ENCODE peak calls at places on chromosomes 3 and 15, in ten cellular contexts. R is psoas muscle, V is left ventricle myocardium inferior, S is tibial artery, Y is hepatocyte, F is ovary, Z is body of pancreas, W is Peyer's patch, O is OCI-LY7, E is cardiac muscle cell. D is an unnamed sample. For H3K4me1, the result is how much of the 10 kb centered on the place peaks cover.

GRCh38 chr3:81980566-81981494 is 219.4 kb upstream of the GBE1 start:
- DNase-seq in V (no peak), F (no peak), E (no peak), R (no peak), Y (no peak), S (no peak), O (no peak), Z (no peak), W (no peak), D (no peak)

GRCh38 chr15:57384024-57384423 is 7.7 kb downstream of the CGNL1 start:
- DNase-seq in E (no peak), O (no peak), Z (peak), R (no peak), S (no peak), W (no peak), V (no peak), F (peak), Y (no peak), D (no peak)

GRCh38 chr3:114627760-114628159 is 333.9 kb downstream of the TIGIT start:
- DNase-seq in R (peak), Z (peak), E (no peak), Y (no peak), F (peak), V (peak), W (no peak), O (no peak), S (peak), D (no peak)

GRCh38 chr3:98561727-98562521 is 30.1 kb downstream of the GPR15 start:
- DNase-seq in R (no peak), Y (no peak), W (no peak), V (no peak), Z (no peak), E (no peak), O (no peak), F (no peak), S (no peak), D (peak)

GRCh38 chr3:133152056-133152455 is 113.9 kb downstream of the TMEM108 start:
- DNase-seq in R (no peak), E (no peak), S (no peak), O (no peak), F (no peak), Z (no peak), Y (peak), V (no peak), W (no peak), D (no peak)

GRCh38 chr3:78844307-78844706 is 923.5 kb downstream of the ROBO1 start:
- DNase-seq in F (no peak), W (no peak), O (no peak), S (no peak), Z (no peak), E (no peak), R (no peak), Y (no peak), V (no peak), D (no peak)

GRCh38 chr3:46646700-46647099 is 34.4 kb downstream of the FAM240A start:
- DNase-seq in O (no peak), F (no peak), Y (no peak), V (no peak), Z (no peak), W (no peak), S (no peak), E (no peak), R (no peak), D (no peak)

GRCh38 chr15:73284073-73284472 is 84.7 kb downstream of the HCN4 start:
- DNase-seq in E (no peak), V (no peak), R (no peak), W (no peak), S (no peak), Y (no peak), Z (no peak), O (peak), F (no peak), D (no peak)

GRCh38 chr3:134354612-134355275 is 19.5 kb downstream of the AMOTL2 start:
- DNase-seq in Z (no peak), F (no peak), S (no peak), Y (no peak), V (no peak), E (no peak), R (no peak), W (no peak), O (no peak), D (no peak)
- H3K27ac ChIP-seq in Z (peak), F (no peak), S (peak), Y (peak), V (peak), E (peak), R (peak), W (no peak), O (no peak), D (no peak)

DNA sequence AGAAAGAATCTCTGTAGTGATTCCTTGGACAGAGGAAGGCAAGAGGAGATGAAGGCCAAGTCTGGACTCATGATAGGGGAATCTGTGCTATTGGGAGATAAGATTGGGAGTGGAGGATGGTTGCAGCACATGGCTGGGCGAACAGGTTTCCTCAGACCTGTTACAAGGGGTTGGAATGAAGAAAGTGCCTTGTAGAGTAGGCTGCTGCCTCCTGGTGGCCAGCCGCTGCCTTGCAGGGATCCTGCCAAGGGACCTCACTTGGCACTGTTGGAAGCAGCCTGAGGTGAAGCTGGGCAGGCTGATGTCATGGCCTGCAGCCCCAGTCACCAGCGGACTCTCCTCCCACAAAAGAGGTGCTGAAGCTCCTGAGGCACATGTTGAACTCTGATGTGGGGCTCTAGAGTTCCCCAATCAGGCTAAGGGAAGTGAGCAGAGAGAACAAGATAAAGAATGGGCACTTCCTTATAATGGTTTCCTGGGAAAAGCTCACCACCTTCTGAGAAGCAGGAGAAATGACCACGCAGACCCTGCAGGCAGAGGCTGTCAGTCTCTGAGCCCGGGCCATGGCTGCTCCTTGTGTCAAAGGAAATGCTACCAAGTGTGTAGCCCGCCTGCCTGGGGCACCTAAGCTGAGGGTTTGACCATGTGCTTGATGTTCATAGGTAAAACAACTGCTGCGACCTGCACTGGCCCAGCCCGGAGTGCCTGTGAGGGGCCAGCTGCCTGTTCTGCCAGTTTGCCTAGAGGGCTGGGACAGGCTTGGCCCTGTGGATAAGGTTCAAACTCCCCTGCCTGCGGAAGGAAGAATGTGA is 1.6 kb upstream of the TEX264 start:
- DNase-seq in Y (peak), S (peak), O (peak), W (peak), Z (peak), F (peak), E (peak), V (peak), R (peak), D (peak)
- H3K4me1 ChIP-seq in Y (under half), S (under half), O (under half), W (under half), Z (under half), F (under half), E (under half), V (half or more), R (under half), D (under half)

DNA sequence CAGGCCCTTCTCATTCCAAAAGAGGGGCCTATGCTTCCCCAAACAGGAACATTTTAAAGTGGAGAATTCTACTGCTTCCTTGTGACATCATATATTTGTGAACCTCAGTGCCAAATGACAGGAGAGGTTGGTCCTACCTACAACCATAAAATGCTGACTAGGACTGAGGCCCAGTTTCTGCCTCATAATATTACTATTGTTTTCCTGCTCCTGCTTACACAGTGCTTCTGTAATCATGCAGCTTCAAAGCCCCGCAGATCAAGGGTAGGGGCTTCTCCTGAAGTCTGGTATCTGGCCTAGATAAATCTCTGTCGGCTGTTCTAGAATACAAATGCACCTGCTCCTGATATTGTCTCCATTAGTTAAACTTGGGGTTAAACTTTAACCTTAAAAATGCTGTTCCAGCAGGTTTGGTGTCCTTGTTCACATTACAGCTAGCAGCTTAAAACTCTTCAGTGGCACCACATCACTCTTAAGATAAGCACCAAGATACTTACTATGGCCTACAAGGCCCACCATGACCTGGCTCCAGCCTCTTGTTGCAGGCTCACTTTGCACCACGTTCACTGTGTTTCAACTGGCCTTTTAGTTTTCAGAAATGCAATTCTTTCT is 552.4 kb downstream of the TUSC7 start:
- DNase-seq in O (no peak), F (no peak), S (no peak), Y (peak), E (no peak), V (no peak), W (no peak), R (no peak), Z (peak), D (no peak)
- H3K4me3 ChIP-seq in O (no peak), F (no peak), S (no peak), Y (no peak), E (no peak), V (no peak), W (no peak), R (no peak), Z (no peak), D (no peak)

GRCh38 chr3:128647307-128647706 is 3.3 kb downstream of the RPN1 start:
- DNase-seq in Y (no peak), F (no peak), R (no peak), Z (no peak), O (no peak), W (no peak), E (no peak), S (no peak), V (no peak), D (no peak)
- H3K27ac ChIP-seq in Y (no peak), F (no peak), R (no peak), Z (no peak), O (no peak), W (no peak), E (no peak), S (no peak), V (no peak), D (no peak)

GRCh38 chr15:61653110-61653509 is 407.1 kb downstream of the VPS13C start:
- DNase-seq in E (no peak), Z (no peak), V (peak), R (peak), O (no peak), W (no peak), S (peak), Y (no peak), F (no peak), D (no peak)
- H3K4me1 ChIP-seq in E (under half), Z (under half), V (under half), R (under half), O (under half), W (under half), S (under half), Y (under half), F (under half), D (under half)

D was measured in CD4-positive, CD25-positive, alpha-beta regulatory T cell.